ENCODE peak calls at places on chromosomes 13 and 19, in nine cellular contexts. C is HFF-Myc, G is AG10803, Y is cardiac muscle cell, S is AG04450, X is ascending aorta, U is fibroblast of lung, T is RWPE2, I is A549. N is an unnamed sample.

GRCh38 chr13:110524484-110525254 is 36.9 kb downstream of the RAB20 start:
- DNase-seq in C (no peak), G (no peak), Y (no peak), S (no peak), X (no peak), U (no peak), T (no peak), I (no peak), N (no peak)

GRCh38 chr19:18543814-18544475 is 572 bp upstream of the FKBP8 start:
- DNase-seq in C (no peak), G (peak), Y (peak), S (no peak), X (peak), U (peak), T (no peak), I (peak), N (no peak)

GRCh38 chr13:110509478-110509926 is 52.0 kb downstream of the RAB20 start:
- DNase-seq in C (no peak), G (no peak), Y (no peak), S (no peak), X (no peak), U (no peak), T (no peak), I (no peak), N (no peak)

GRCh38 chr19:53552001-53552721 is 14.2 kb downstream of the ZNF331 start:
- DNase-seq in C (no peak), G (no peak), Y (no peak), S (no peak), X (no peak), U (no peak), T (no peak), I (no peak), N (no peak)

GRCh38 chr13:82898625-82899024 is 983.6 kb downstream of the SLITRK1 start:
- DNase-seq in C (no peak), G (no peak), Y (no peak), S (no peak), X (no peak), U (no peak), T (no peak), I (no peak), N (no peak)

GRCh38 chr19:34232566-34233481 is 21.5 kb upstream of the GARRE1 start:
- DNase-seq in C (peak), G (peak), Y (peak), S (peak), X (peak), U (peak), T (no peak), I (peak), N (peak)

GRCh38 chr19:16934489-16934888 is 45.7 kb downstream of the F2RL3 start:
- DNase-seq in C (no peak), G (no peak), Y (no peak), S (no peak), X (no peak), U (no peak), T (no peak), I (no peak), N (no peak)

GRCh38 chr19:30227661-30228112 is 144.5 kb upstream of the ZNF536 start:
- DNase-seq in C (no peak), G (peak), Y (peak), S (no peak), X (no peak), U (peak), T (no peak), I (peak), N (no peak)

GRCh38 chr13:106568225-106569003 is 477 bp upstream of the ARGLU1 start:
- DNase-seq in C (peak), G (no peak), Y (no peak), S (no peak), X (no peak), U (no peak), T (no peak), I (peak), N (no peak)

GRCh38 chr13:74920945-74921725 is 560.8 kb downstream of the TBC1D4 start:
- DNase-seq in C (no peak), G (no peak), Y (no peak), S (no peak), X (no peak), U (peak), T (no peak), I (no peak), N (no peak)

GRCh38 chr19:4638828-4639530 is at the start of gene TNFAIP8L1:
- DNase-seq in C (peak), G (peak), Y (peak), S (peak), X (peak), U (peak), T (peak), I (peak), N (no peak)

GRCh38 chr13:45296259-45296658 is 44.7 kb downstream of the TPT1 start:
- DNase-seq in C (no peak), G (no peak), Y (no peak), S (no peak), X (no peak), U (no peak), T (no peak), I (no peak), N (no peak)

GRCh38 chr13:71799320-71799719 is 67.7 kb downstream of the DACH1 start:
- DNase-seq in C (no peak), G (no peak), Y (no peak), S (no peak), X (no peak), U (no peak), T (no peak), I (no peak), N (no peak)

GRCh38 chr13:102569488-102569887 is 27.3 kb upstream of the TPP2 start:
- DNase-seq in C (no peak), G (peak), Y (peak), S (no peak), X (no peak), U (peak), T (no peak), I (no peak), N (no peak)

GRCh38 chr19:4861147-4861546 is 6.3 kb downstream of the PLIN3 start:
- DNase-seq in C (no peak), G (no peak), Y (no peak), S (no peak), X (no peak), U (no peak), T (no peak), I (no peak), N (no peak)

GRCh38 chr13:43686557-43686956 is 100.2 kb downstream of the ENOX1 start:
- DNase-seq in C (peak), G (peak), Y (peak), S (peak), X (no peak), U (peak), T (no peak), I (peak), N (peak)

GRCh38 chr19:17952041-17952976 is 14.6 kb upstream of the KCNN1 start:
- DNase-seq in C (no peak), G (no peak), Y (no peak), S (no peak), X (no peak), U (no peak), T (no peak), I (no peak), N (no peak)

DNA sequence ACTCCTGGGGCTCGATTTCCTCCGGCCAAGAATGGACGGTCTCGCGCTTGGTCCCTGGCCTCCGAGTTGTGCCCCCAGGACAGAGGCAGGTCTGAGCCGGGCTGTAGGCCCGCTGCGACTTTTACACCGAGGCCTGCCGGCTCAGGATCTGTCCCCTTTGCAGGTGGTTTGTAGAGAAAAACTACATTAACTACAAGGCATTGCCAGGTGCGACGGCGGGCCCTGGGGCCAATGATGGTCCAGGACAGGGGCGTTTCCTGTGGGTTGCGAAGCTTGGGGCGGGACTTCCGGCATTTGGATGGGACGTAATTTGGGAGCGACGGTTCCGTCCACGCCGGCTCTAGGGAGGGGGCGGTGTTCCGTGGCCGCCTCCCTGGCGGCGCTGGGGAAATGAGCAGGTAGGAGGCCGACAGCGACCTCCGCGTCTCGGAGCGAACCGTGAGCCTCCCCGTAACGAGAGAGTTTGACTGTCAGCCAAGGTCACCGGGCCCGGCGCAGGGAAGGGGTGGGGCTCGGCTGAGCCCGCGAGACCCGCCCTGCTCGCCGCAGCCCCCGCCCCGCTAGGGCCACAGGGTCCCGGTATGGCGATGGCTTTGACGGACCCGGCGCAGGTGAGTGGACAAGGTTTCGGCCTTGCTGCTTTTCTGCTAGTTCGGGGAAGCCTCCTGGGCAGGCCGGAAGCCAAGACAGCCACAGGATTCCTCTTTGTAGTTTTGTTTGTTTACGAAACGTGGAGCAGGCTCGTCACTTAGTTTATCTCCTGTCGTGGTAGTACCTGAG is at the start of gene ZNF805:
- DNase-seq in C (peak), G (peak), Y (peak), S (peak), X (peak), U (peak), T (peak), I (peak), N (peak)
- H3K4me3 ChIP-seq in C (peak), G (peak), Y (peak), S (peak), X (peak), U (peak), T (peak), I (peak), N (peak)

DNA sequence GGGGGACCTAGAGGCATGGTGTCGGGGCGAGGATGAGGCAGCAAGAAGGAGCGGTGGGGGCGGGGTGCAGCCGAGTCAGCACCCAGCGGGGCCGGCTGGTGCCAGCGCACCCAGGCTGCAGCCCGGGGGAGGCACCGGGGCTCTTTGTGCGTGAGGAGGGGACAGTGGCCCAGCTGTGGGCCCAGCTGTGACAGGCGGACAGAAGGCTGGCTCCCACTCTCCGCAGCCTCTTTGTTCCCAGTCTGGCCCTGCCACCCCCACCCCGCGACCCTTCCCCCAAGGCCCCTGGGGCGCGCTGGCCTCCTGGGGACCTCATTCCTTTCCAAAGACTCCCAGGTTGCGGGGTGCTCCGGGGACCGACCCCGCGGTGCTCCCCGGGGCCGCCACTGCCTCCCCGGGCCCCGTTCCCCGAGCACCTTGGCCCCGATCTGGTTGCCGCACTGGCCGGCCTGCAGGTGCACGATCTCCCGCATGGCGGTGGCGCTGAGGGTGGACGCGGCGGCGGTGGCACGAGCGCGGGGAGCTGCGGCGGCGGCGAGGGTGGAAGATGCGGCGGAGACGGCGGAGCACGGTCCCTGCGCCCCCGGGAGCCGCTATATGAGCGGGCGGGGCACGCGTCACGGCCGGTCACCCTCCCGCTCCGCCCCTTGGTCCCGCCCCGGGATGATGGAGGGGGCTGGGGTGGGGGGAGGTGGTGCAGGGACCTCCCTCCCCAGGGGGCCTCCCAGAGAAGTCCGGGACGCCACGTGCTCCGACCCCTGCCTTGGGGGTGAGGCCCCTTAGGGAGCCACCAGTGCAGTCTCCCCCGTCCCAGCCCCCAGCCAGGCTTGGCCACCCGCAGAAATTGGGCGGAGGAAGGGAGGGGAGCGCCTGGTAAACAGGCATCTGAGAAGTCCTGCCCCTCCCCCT is at the start of gene TUBB4A:
- DNase-seq in C (no peak), G (no peak), Y (no peak), S (no peak), X (no peak), U (no peak), T (no peak), I (peak), N (no peak)
- TF ChIP-seq CTCF in C (no peak), G (no peak), Y (no peak), S (no peak), X (no peak), U (no peak), T (no peak), I (no peak), N (no peak)

GRCh38 chr19:41192574-41193419 is at the start of gene CYP2S1:
- DNase-seq in C (no peak), G (no peak), Y (peak), S (no peak), X (no peak), U (no peak), T (no peak), I (peak), N (no peak)
- H3K4me3 ChIP-seq in C (peak), G (peak), Y (peak), S (peak), X (peak), U (peak), T (peak), I (peak), N (peak)

DNA sequence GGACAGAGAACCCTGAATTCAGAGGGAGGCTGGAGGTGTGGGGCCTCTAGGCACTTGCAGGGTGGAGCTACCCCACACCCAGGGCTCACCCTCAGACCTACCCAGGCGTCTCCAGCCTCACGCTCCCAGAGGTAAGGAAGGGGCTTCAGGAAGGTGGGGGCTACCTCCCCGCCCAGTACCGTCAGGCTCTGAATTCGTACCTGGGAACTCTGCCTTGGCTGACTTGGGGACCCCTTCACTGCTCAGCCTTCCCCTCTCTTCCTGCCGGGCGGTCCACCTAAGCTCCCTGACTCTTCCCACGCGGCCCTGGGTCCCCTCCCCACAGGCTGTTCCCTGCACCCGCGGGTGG is 28.5 kb upstream of the PARP4 start:
- DNase-seq in C (no peak), G (no peak), Y (no peak), S (no peak), X (no peak), U (no peak), T (no peak), I (no peak), N (no peak)
- TF ChIP-seq CTCF in C (no peak), G (no peak), Y (no peak), S (no peak), X (no peak), U (no peak), T (no peak), I (peak), N (no peak)

DNA sequence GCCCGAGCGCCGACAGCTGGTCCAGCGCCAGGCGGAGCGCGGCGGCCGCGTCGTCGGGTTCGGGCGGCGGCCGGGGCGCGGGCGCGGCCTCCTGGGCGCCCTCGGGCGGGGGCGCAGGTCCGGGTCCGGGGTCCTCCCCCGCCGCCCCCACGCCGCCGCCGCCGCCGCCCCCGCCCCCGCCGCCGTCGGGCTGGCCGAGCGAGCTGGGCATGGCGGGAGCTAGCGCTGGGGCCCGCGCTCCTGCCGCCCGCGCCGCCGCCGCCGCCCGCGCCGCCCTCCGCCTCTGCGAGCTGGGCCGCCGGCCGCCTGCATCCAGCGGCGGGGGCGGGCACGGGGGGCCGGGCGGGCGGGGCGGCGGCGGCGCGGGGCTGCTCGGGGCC is 287 bp downstream of the MEX3D start:
- DNase-seq in C (no peak), G (no peak), Y (no peak), S (no peak), X (no peak), U (no peak), T (no peak), I (no peak), N (no peak)
- H3K4me3 ChIP-seq in C (no peak), G (peak), Y (no peak), S (peak), X (peak), U (no peak), T (peak), I (peak), N (no peak)

DNA sequence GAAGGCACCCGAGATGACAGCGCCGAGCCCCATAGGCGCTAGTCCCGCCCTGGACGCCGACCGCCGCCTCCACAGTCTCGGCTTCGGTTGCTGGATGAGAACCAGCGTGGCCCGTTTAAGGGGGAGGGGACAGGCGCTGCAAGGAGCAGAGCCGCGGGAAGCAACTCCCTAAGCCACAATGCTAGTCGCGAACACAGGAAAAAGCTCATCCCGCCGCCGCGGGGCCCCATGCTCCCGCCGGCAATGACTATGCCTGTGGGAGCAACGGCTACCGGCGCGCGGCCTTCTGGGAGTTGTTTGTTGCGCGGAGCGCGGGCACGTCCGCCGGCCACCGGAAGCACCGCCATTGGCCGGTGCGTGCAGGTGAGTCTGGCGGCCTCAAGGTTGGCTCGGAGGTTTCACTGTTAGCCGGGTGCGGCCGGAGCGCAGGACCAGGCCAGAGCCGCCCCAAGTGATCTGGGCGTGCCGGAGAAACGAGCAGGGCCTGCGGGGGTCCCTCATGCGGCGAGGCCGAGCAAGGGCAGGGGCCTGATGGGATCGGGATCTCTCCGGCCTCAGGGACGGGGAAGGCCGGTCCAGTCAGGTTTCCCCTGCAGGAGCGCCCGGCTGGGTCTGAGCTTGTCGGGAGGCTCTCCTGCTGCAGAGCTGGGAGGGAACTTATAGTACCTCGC is at the start of gene ZNF544:
- DNase-seq in C (peak), G (peak), Y (peak), S (peak), X (peak), U (peak), T (peak), I (peak), N (no peak)
- TF ChIP-seq CTCF in C (peak), G (peak), Y (no peak), S (peak), X (no peak), U (peak), T (no peak), I (no peak), N (peak)

GRCh38 chr19:51371186-51371690 is 1.2 kb downstream of the NKG7 start:
- DNase-seq in C (no peak), G (no peak), Y (no peak), S (no peak), X (no peak), U (no peak), T (no peak), I (no peak), N (no peak)

GRCh38 chr19:51372021-51372648 is 319 bp downstream of the NKG7 start:
- DNase-seq in C (no peak), G (no peak), Y (no peak), S (no peak), X (no peak), U (no peak), T (no peak), I (no peak), N (no peak)

GRCh38 chr19:51375504-51376221 is 3.2 kb upstream of the NKG7 start:
- DNase-seq in C (no peak), G (no peak), Y (no peak), S (no peak), X (no peak), U (no peak), T (no peak), I (no peak), N (no peak)

GRCh38 chr19:51370230-51370629 is 1.4 kb upstream of the CLDND2 start:
- DNase-seq in C (no peak), G (no peak), Y (no peak), S (no peak), X (no peak), U (no peak), T (no peak), I (no peak), N (no peak)

GRCh38 chr19:51372649-51373504 is at the start of gene NKG7:
- DNase-seq in C (no peak), G (no peak), Y (no peak), S (no peak), X (no peak), U (no peak), T (no peak), I (no peak), N (no peak)
- H3K4me3 ChIP-seq in C (no peak), G (no peak), Y (no peak), S (no peak), X (no peak), U (no peak), T (no peak), I (no peak), N (no peak)

N was measured in epithelial cell of proximal tubule.